ENCODE peak calls at places on chromosome 10, in eight cellular contexts. N, O, W, P, A, Z, V and K are unnamed samples.

GRCh38 chr10:42816917-42817316 is 34.3 kb downstream of the BMS1 start:
- DNase-seq in N (no peak), O (no peak), W (no peak), P (no peak), A (no peak), Z (no peak), V (no peak), K (no peak)

GRCh38 chr10:97748116-97748515 is 11.2 kb downstream of the ZFYVE27 start:
- DNase-seq in N (no peak), O (no peak), W (no peak), P (no peak), A (no peak), Z (no peak), V (no peak), K (no peak)

GRCh38 chr10:107767185-107767584 is 602.7 kb upstream of the SORCS1 start:
- DNase-seq in N (no peak), O (no peak), W (no peak), P (no peak), A (no peak), Z (no peak), V (no peak), K (no peak)

GRCh38 chr10:114374141-114374791 is 30.0 kb downstream of the AFAP1L2 start:
- DNase-seq in N (peak; percentile 17), O (no peak), W (no peak), P (no peak), A (no peak), Z (no peak), V (no peak), K (peak; percentile 36)

GRCh38 chr10:109893371-109893770 is 29.9 kb downstream of the XPNPEP1 start:
- DNase-seq in N (no peak), O (no peak), W (no peak), P (no peak), A (no peak), Z (no peak), V (no peak), K (no peak)

GRCh38 chr10:16986406-16987128 is 143.0 kb downstream of the CUBN start:
- DNase-seq in N (peak; percentile 88), O (peak; percentile 16), W (no peak), P (no peak), A (no peak), Z (no peak), V (no peak), K (peak; percentile 88)

GRCh38 chr10:6498771-6499170 is 81.3 kb downstream of the PRKCQ start:
- DNase-seq in N (no peak), O (no peak), W (no peak), P (no peak), A (no peak), Z (no peak), V (peak; percentile 6), K (no peak)

GRCh38 chr10:29140991-29141390 is 147.9 kb upstream of the LYZL1 start:
- DNase-seq in N (peak; percentile 92), O (no peak), W (peak; percentile 73), P (no peak), A (no peak), Z (no peak), V (no peak), K (no peak)

GRCh38 chr10:7720478-7720877 is 17.4 kb downstream of the ITIH2 start:
- DNase-seq in N (no peak), O (no peak), W (no peak), P (no peak), A (no peak), Z (no peak), V (no peak), K (no peak)

GRCh38 chr10:24503627-24504320 is 219.9 kb downstream of the ARHGAP21 start:
- DNase-seq in N (peak; percentile 90), O (peak; percentile 63), W (peak; percentile 75), P (peak; percentile 48), A (peak; percentile 41), Z (peak; percentile 36), V (peak; percentile 77), K (peak; percentile 33)

GRCh38 chr10:42491001-42491592 is 147.3 kb downstream of the ZNF33B start:
- DNase-seq in N (peak; percentile 16), O (no peak), W (no peak), P (no peak), A (peak; percentile 19), Z (no peak), V (no peak), K (no peak)

GRCh38 chr10:131427253-131427652 is 115.7 kb upstream of the TCERG1L start:
- DNase-seq in N (no peak), O (no peak), W (no peak), P (no peak), A (no peak), Z (no peak), V (no peak), K (no peak)

GRCh38 chr10:42990016-42990720 is 86.7 kb upstream of the RET start:
- DNase-seq in N (no peak), O (no peak), W (no peak), P (no peak), A (no peak), Z (no peak), V (peak; percentile 41), K (no peak)

GRCh38 chr10:95571390-95571789 is 10.2 kb upstream of the SORBS1 start:
- DNase-seq in N (no peak), O (no peak), W (no peak), P (no peak), A (no peak), Z (no peak), V (no peak), K (no peak)

GRCh38 chr10:4685904-4686643 is 139.9 kb upstream of the AKR1E2 start:
- DNase-seq in N (no peak), O (no peak), W (no peak), P (no peak), A (no peak), Z (no peak), V (no peak), K (no peak)

GRCh38 chr10:79926037-79926436 is 22.9 kb downstream of the SFTPD start:
- DNase-seq in N (no peak), O (no peak), W (no peak), P (no peak), A (peak; percentile 3), Z (no peak), V (no peak), K (no peak)

GRCh38 chr10:62002753-62003152 is 101.3 kb downstream of the ARID5B start:
- DNase-seq in N (no peak), O (no peak), W (no peak), P (no peak), A (no peak), Z (no peak), V (no peak), K (no peak)

GRCh38 chr10:51260376-51260775 is 186.1 kb downstream of the PRKG1 start:
- DNase-seq in N (no peak), O (no peak), W (no peak), P (no peak), A (no peak), Z (no peak), V (no peak), K (no peak)

GRCh38 chr10:14569274-14570060 is 205.2 kb downstream of the FAM107B start:
- DNase-seq in N (no peak), O (no peak), W (no peak), P (no peak), A (no peak), Z (no peak), V (no peak), K (no peak)

GRCh38 chr10:123129553-123130271 is 6.1 kb upstream of the HMX3 start:
- DNase-seq in N (no peak), O (no peak), W (no peak), P (no peak), A (no peak), Z (no peak), V (no peak), K (no peak)

GRCh38 chr10:44680764-44681163 is 230.4 kb upstream of the TMEM72 start:
- DNase-seq in N (no peak), O (no peak), W (no peak), P (no peak), A (no peak), Z (no peak), V (no peak), K (no peak)

GRCh38 chr10:75772153-75772887 is 340.9 kb downstream of the LRMDA start:
- DNase-seq in N (no peak), O (no peak), W (no peak), P (no peak), A (no peak), Z (no peak), V (no peak), K (no peak)
- H3K4me2 ChIP-seq in N (no peak overlapping the region), O (no peak overlapping the region), W (peak overlapping the region; percentile 51), P (no peak overlapping the region), A (peak overlapping the region; percentile 5), Z (peak overlapping the region; percentile 42), V (no peak overlapping the region), K (no peak overlapping the region)

DNA sequence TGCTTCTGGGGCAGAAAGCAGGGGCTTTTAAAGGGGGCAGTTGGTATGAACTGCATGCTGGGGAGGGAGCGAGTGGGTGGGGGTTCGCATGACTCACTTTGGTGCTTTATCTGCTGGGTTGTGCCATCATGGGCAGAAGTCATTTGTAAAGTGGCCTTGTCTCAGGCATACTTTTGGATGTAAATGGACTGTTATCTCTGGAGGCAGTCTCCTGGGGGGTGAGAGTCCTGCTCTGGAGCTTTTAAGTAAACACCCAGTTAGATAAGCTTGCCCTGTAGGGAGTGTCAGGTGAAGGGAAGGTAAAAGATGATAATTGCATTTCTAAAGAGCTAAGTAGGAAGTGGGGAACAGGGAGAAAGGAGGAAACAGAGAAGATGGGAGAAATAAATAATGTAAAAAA is 1.6 kb upstream of the GSTO1 start:
- DNase-seq in N (no peak), O (peak; percentile 96), W (no peak), P (no peak), A (peak; percentile 78), Z (no peak), V (no peak), K (no peak)
- TF ChIP-seq POLR2A in N (no peak), O (no peak), W (no peak), P (no peak), A (no peak), Z (no peak), V (no peak), K (no peak)

DNA sequence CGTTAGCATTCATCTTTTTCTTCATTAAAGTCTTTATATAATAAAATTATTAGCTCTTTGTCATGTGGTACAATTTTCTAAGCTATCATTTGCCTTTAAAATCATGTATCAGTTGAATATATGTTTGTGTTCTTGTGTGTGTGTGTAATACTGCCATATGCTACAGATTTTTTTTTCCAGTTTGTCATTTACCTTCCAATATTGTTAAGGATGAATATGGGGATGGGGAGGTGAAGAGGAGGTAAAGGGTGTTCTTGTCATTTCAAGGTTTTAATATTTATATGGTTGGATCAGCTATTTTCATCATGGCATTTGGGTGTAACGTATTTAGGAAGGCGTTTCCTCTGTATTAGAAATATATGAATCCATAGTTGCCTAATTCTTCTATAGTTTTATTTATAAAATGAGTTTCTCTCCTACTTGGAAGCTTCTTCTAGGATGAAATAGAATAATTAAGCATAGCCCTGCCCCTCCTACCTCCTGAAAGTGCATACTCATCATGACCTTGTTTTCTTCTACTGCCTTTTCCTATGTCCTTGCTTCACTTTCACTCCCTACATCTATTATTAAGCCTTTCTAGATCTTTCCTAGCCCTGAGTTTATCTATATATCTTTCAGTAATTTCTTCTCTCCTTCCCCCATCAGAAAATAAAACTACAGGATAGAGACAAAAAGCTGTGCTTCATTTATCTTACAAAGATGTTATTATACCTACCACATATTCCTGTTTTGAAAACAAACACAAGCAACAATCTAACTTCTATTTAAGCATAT is 25.1 kb downstream of the RAB18 start:
- DNase-seq in N (peak; percentile 31), O (no peak), W (peak; percentile 59), P (no peak), A (peak; percentile 70), Z (no peak), V (no peak), K (no peak)
- H3K4me2 ChIP-seq in N (no peak overlapping the region), O (no peak overlapping the region), W (peak overlapping the region; percentile 37), P (no peak overlapping the region), A (peak overlapping the region; percentile 40), Z (no peak overlapping the region), V (no peak overlapping the region), K (no peak overlapping the region)

GRCh38 chr10:112446855-112447691 is at the start of the genes VTI1A and ZDHHC6:
- DNase-seq in N (peak; percentile 84), O (peak; percentile 81), W (peak; percentile 89), P (peak; percentile 91), A (peak; percentile 80), Z (peak; percentile 37), V (peak; percentile 83), K (peak; percentile 79)
- TF ChIP-seq POLR2A in N (peak; percentile 67), O (peak; percentile 91), W (peak; percentile 93), P (no peak), A (peak; percentile 65), Z (peak; percentile 96), V (peak; percentile 81), K (peak; percentile 91)